ENCODE peak calls at places on chromosomes 3 and 15, in nine cellular contexts. One of them, this sample, is unnamed.

GRCh38 chr15:100867476-100867875 is 12.2 kb upstream of the ALDH1A3 start:
- DNase-seq in ACHN: no peak
- DNase-seq in AML-193: no peak
- DNase-seq in Panc1: no peak
- DNase-seq in EL: no peak
- DNase-seq in pancreas: no peak
- DNase-seq in NAMALWA: no peak
- DNase-seq in dorsolateral prefrontal cortex: no peak
- DNase-seq in anterior cingulate cortex: no peak
- DNase-seq in this sample: no peak

GRCh38 chr3:190370369-190370768 is 17.6 kb upstream of the CLDN16 start:
- DNase-seq in Panc1: no peak
- DNase-seq in dorsolateral prefrontal cortex: no peak
- DNase-seq in anterior cingulate cortex: no peak
- DNase-seq in AML-193: no peak
- DNase-seq in ACHN: no peak
- DNase-seq in pancreas: no peak
- DNase-seq in EL: no peak
- DNase-seq in NAMALWA: no peak
- DNase-seq in this sample: no peak

GRCh38 chr15:67382723-67383122 is 128.1 kb downstream of the IQCH start:
- DNase-seq in Panc1: no peak
- DNase-seq in dorsolateral prefrontal cortex: no peak
- DNase-seq in AML-193: no peak
- DNase-seq in EL: no peak
- DNase-seq in NAMALWA: no peak
- DNase-seq in anterior cingulate cortex: no peak
- DNase-seq in ACHN: no peak
- DNase-seq in pancreas: no peak
- DNase-seq in this sample: no peak

GRCh38 chr3:105747056-105747455 is 121.8 kb downstream of the CBLB start:
- DNase-seq in AML-193: no peak
- DNase-seq in NAMALWA: no peak
- DNase-seq in dorsolateral prefrontal cortex: no peak
- DNase-seq in pancreas: no peak
- DNase-seq in EL: peak; percentile 50
- DNase-seq in anterior cingulate cortex: no peak
- DNase-seq in ACHN: peak; percentile 52
- DNase-seq in Panc1: no peak
- DNase-seq in this sample: no peak

GRCh38 chr15:73650387-73651126 is 17.4 kb upstream of the NPTN start:
- DNase-seq in EL: peak; percentile 45
- DNase-seq in pancreas: no peak
- DNase-seq in NAMALWA: no peak
- DNase-seq in AML-193: peak; percentile 89
- DNase-seq in dorsolateral prefrontal cortex: no peak
- DNase-seq in Panc1: no peak
- DNase-seq in ACHN: no peak
- DNase-seq in anterior cingulate cortex: no peak
- DNase-seq in this sample: no peak

GRCh38 chr3:170076715-170077238 is 39.0 kb downstream of the GPR160 start:
- DNase-seq in Panc1: no peak
- DNase-seq in NAMALWA: no peak
- DNase-seq in EL: peak; percentile 70
- DNase-seq in ACHN: peak; percentile 46
- DNase-seq in dorsolateral prefrontal cortex: no peak
- DNase-seq in AML-193: no peak
- DNase-seq in pancreas: no peak
- DNase-seq in anterior cingulate cortex: no peak
- DNase-seq in this sample: no peak

GRCh38 chr3:127487196-127487595 is 103.3 kb downstream of the TPRA1 start:
- DNase-seq in ACHN: no peak
- DNase-seq in pancreas: no peak
- DNase-seq in dorsolateral prefrontal cortex: no peak
- DNase-seq in AML-193: no peak
- DNase-seq in EL: no peak
- DNase-seq in Panc1: no peak
- DNase-seq in anterior cingulate cortex: no peak
- DNase-seq in NAMALWA: no peak
- DNase-seq in this sample: no peak

GRCh38 chr3:95705786-95706418 is 1108.5 kb upstream of the EPHA6 start:
- DNase-seq in AML-193: no peak
- DNase-seq in EL: no peak
- DNase-seq in ACHN: peak; percentile 84
- DNase-seq in dorsolateral prefrontal cortex: no peak
- DNase-seq in anterior cingulate cortex: no peak
- DNase-seq in Panc1: no peak
- DNase-seq in NAMALWA: peak; percentile 31
- DNase-seq in pancreas: no peak
- DNase-seq in this sample: no peak

GRCh38 chr15:100043732-100044131 is 298.0 kb downstream of the ADAMTS17 start:
- DNase-seq in Panc1: peak; percentile 1
- DNase-seq in dorsolateral prefrontal cortex: no peak
- DNase-seq in anterior cingulate cortex: no peak
- DNase-seq in AML-193: no peak
- DNase-seq in NAMALWA: no peak
- DNase-seq in EL: no peak
- DNase-seq in ACHN: no peak
- DNase-seq in pancreas: no peak
- DNase-seq in this sample: no peak

GRCh38 chr3:15367059-15367458 is 34.7 kb upstream of the SH3BP5 start:
- DNase-seq in anterior cingulate cortex: no peak
- DNase-seq in EL: peak; percentile 64
- DNase-seq in dorsolateral prefrontal cortex: no peak
- DNase-seq in ACHN: no peak
- DNase-seq in pancreas: no peak
- DNase-seq in AML-193: no peak
- DNase-seq in NAMALWA: no peak
- DNase-seq in Panc1: no peak
- DNase-seq in this sample: no peak